ENCODE peak calls at places on chromosomes 7 and 10, in eight cellular contexts. One of them, this sample, is unnamed.

GRCh38 chr7:27897001-27897400 is 157.0 kb downstream of the TAX1BP1 start:
- DNase-seq in activated gamma-delta T cell treated with Interleukin-2 at 50 U/mL for 16 hours: no peak
- DNase-seq in HAP-1: no peak
- DNase-seq in IMR-90: peak
- DNase-seq in endothelial cell: no peak
- DNase-seq in nucleus accumbens: no peak
- DNase-seq in GM23248: no peak
- DNase-seq in neural crest cell: no peak
- DNase-seq in this sample: no peak

GRCh38 chr7:27141591-27142561 is 1.6 kb downstream of the HOXA5 start:
- DNase-seq in IMR-90: no peak
- DNase-seq in GM23248: no peak
- DNase-seq in endothelial cell: peak
- DNase-seq in HAP-1: no peak
- DNase-seq in activated gamma-delta T cell treated with Interleukin-2 at 50 U/mL for 16 hours: no peak
- DNase-seq in nucleus accumbens: no peak
- DNase-seq in neural crest cell: no peak
- DNase-seq in this sample: no peak

GRCh38 chr7:108486291-108486966 is 30.2 kb upstream of the NRCAM start:
- DNase-seq in activated gamma-delta T cell treated with Interleukin-2 at 50 U/mL for 16 hours: no peak
- DNase-seq in IMR-90: peak
- DNase-seq in endothelial cell: no peak
- DNase-seq in GM23248: peak
- DNase-seq in nucleus accumbens: no peak
- DNase-seq in neural crest cell: no peak
- DNase-seq in HAP-1: no peak
- DNase-seq in this sample: no peak

GRCh38 chr10:78687616-78688015 is 381.1 kb upstream of the ZMIZ1 start:
- DNase-seq in nucleus accumbens: no peak
- DNase-seq in endothelial cell: no peak
- DNase-seq in neural crest cell: no peak
- DNase-seq in GM23248: peak
- DNase-seq in activated gamma-delta T cell treated with Interleukin-2 at 50 U/mL for 16 hours: no peak
- DNase-seq in IMR-90: peak
- DNase-seq in HAP-1: no peak
- DNase-seq in this sample: no peak

GRCh38 chr10:29163746-29164145 is 125.1 kb upstream of the LYZL1 start:
- DNase-seq in nucleus accumbens: no peak
- DNase-seq in activated gamma-delta T cell treated with Interleukin-2 at 50 U/mL for 16 hours: no peak
- DNase-seq in endothelial cell: no peak
- DNase-seq in IMR-90: peak
- DNase-seq in HAP-1: no peak
- DNase-seq in neural crest cell: no peak
- DNase-seq in GM23248: peak
- DNase-seq in this sample: no peak

GRCh38 chr10:12081879-12082560 is 13.3 kb downstream of the DHTKD1 start:
- DNase-seq in IMR-90: peak
- DNase-seq in neural crest cell: no peak
- DNase-seq in endothelial cell: no peak
- DNase-seq in HAP-1: no peak
- DNase-seq in activated gamma-delta T cell treated with Interleukin-2 at 50 U/mL for 16 hours: no peak
- DNase-seq in nucleus accumbens: no peak
- DNase-seq in GM23248: peak
- DNase-seq in this sample: no peak

GRCh38 chr7:29396563-29396962 is 167.1 kb upstream of the PRR15 start:
- DNase-seq in nucleus accumbens: no peak
- DNase-seq in neural crest cell: no peak
- DNase-seq in endothelial cell: no peak
- DNase-seq in HAP-1: no peak
- DNase-seq in activated gamma-delta T cell treated with Interleukin-2 at 50 U/mL for 16 hours: no peak
- DNase-seq in GM23248: no peak
- DNase-seq in IMR-90: no peak
- DNase-seq in this sample: no peak

GRCh38 chr7:45233249-45233775 is 75.7 kb downstream of the RAMP3 start:
- DNase-seq in activated gamma-delta T cell treated with Interleukin-2 at 50 U/mL for 16 hours: no peak
- DNase-seq in IMR-90: no peak
- DNase-seq in GM23248: no peak
- DNase-seq in HAP-1: no peak
- DNase-seq in neural crest cell: no peak
- DNase-seq in endothelial cell: no peak
- DNase-seq in nucleus accumbens: no peak
- DNase-seq in this sample: no peak

GRCh38 chr7:149252378-149252777 is 9.6 kb upstream of the ZNF783 start:
- DNase-seq in endothelial cell: no peak
- DNase-seq in nucleus accumbens: no peak
- DNase-seq in IMR-90: no peak
- DNase-seq in neural crest cell: no peak
- DNase-seq in GM23248: no peak
- DNase-seq in activated gamma-delta T cell treated with Interleukin-2 at 50 U/mL for 16 hours: no peak
- DNase-seq in HAP-1: no peak
- DNase-seq in this sample: no peak

GRCh38 chr10:84845628-84846261 is 517.4 kb downstream of the CCSER2 start:
- DNase-seq in GM23248: no peak
- DNase-seq in IMR-90: no peak
- DNase-seq in nucleus accumbens: no peak
- DNase-seq in activated gamma-delta T cell treated with Interleukin-2 at 50 U/mL for 16 hours: no peak
- DNase-seq in endothelial cell: peak
- DNase-seq in neural crest cell: no peak
- DNase-seq in HAP-1: peak
- DNase-seq in this sample: no peak

GRCh38 chr10:76647276-76647675 is 990.3 kb downstream of the KCNMA1 start:
- DNase-seq in endothelial cell: no peak
- DNase-seq in activated gamma-delta T cell treated with Interleukin-2 at 50 U/mL for 16 hours: no peak
- DNase-seq in neural crest cell: no peak
- DNase-seq in HAP-1: no peak
- DNase-seq in IMR-90: no peak
- DNase-seq in GM23248: peak
- DNase-seq in nucleus accumbens: no peak
- DNase-seq in this sample: no peak

GRCh38 chr10:124732931-124733536 is 11.1 kb downstream of the FAM53B start:
- DNase-seq in GM23248: no peak
- DNase-seq in endothelial cell: no peak
- DNase-seq in HAP-1: no peak
- DNase-seq in activated gamma-delta T cell treated with Interleukin-2 at 50 U/mL for 16 hours: no peak
- DNase-seq in IMR-90: peak
- DNase-seq in neural crest cell: no peak
- DNase-seq in nucleus accumbens: peak
- DNase-seq in this sample: peak

GRCh38 chr10:131010965-131011575 is 300.5 kb downstream of the TCERG1L start:
- DNase-seq in endothelial cell: no peak
- DNase-seq in IMR-90: no peak
- DNase-seq in HAP-1: no peak
- DNase-seq in nucleus accumbens: no peak
- DNase-seq in activated gamma-delta T cell treated with Interleukin-2 at 50 U/mL for 16 hours: no peak
- DNase-seq in neural crest cell: no peak
- DNase-seq in GM23248: no peak
- DNase-seq in this sample: peak

GRCh38 chr7:70459546-70459945 is 672.4 kb upstream of the GALNT17 start:
- DNase-seq in neural crest cell: no peak
- DNase-seq in IMR-90: no peak
- DNase-seq in GM23248: no peak
- DNase-seq in HAP-1: no peak
- DNase-seq in nucleus accumbens: no peak
- DNase-seq in endothelial cell: no peak
- DNase-seq in activated gamma-delta T cell treated with Interleukin-2 at 50 U/mL for 16 hours: no peak
- DNase-seq in this sample: no peak

GRCh38 chr7:96349572-96349971 is 27.7 kb upstream of the SLC25A13 start:
- DNase-seq in HAP-1: no peak
- DNase-seq in IMR-90: no peak
- DNase-seq in nucleus accumbens: no peak
- DNase-seq in GM23248: no peak
- DNase-seq in activated gamma-delta T cell treated with Interleukin-2 at 50 U/mL for 16 hours: no peak
- DNase-seq in endothelial cell: no peak
- DNase-seq in neural crest cell: no peak
- DNase-seq in this sample: no peak

GRCh38 chr7:122919643-122920181 is 33.5 kb upstream of the CADPS2 start:
- DNase-seq in IMR-90: no peak
- DNase-seq in neural crest cell: no peak
- DNase-seq in GM23248: no peak
- DNase-seq in activated gamma-delta T cell treated with Interleukin-2 at 50 U/mL for 16 hours: no peak
- DNase-seq in nucleus accumbens: no peak
- DNase-seq in HAP-1: no peak
- DNase-seq in endothelial cell: no peak
- DNase-seq in this sample: no peak

GRCh38 chr7:123819001-123819400 is 26.0 kb upstream of the HYAL4 start:
- DNase-seq in HAP-1: peak
- DNase-seq in IMR-90: no peak
- DNase-seq in endothelial cell: no peak
- DNase-seq in GM23248: no peak
- DNase-seq in neural crest cell: no peak
- DNase-seq in nucleus accumbens: no peak
- DNase-seq in activated gamma-delta T cell treated with Interleukin-2 at 50 U/mL for 16 hours: no peak
- DNase-seq in this sample: no peak

GRCh38 chr7:90669002-90669401 is 72.9 kb downstream of the CDK14 start:
- DNase-seq in neural crest cell: no peak
- DNase-seq in HAP-1: no peak
- DNase-seq in IMR-90: no peak
- DNase-seq in nucleus accumbens: no peak
- DNase-seq in endothelial cell: no peak
- DNase-seq in GM23248: no peak
- DNase-seq in activated gamma-delta T cell treated with Interleukin-2 at 50 U/mL for 16 hours: no peak
- DNase-seq in this sample: no peak

GRCh38 chr10:107004362-107004761 is 160.1 kb downstream of the SORCS1 start:
- DNase-seq in nucleus accumbens: no peak
- DNase-seq in activated gamma-delta T cell treated with Interleukin-2 at 50 U/mL for 16 hours: no peak
- DNase-seq in IMR-90: no peak
- DNase-seq in HAP-1: no peak
- DNase-seq in neural crest cell: no peak
- DNase-seq in endothelial cell: no peak
- DNase-seq in GM23248: no peak
- DNase-seq in this sample: no peak

GRCh38 chr7:112202819-112203218 is 3.4 kb downstream of the DOCK4 start:
- DNase-seq in activated gamma-delta T cell treated with Interleukin-2 at 50 U/mL for 16 hours: peak
- DNase-seq in endothelial cell: no peak
- DNase-seq in GM23248: no peak
- DNase-seq in nucleus accumbens: peak
- DNase-seq in neural crest cell: no peak
- DNase-seq in IMR-90: no peak
- DNase-seq in HAP-1: no peak
- DNase-seq in this sample: no peak

GRCh38 chr7:83732305-83732704 is 83.4 kb upstream of the SEMA3E start:
- DNase-seq in neural crest cell: no peak
- DNase-seq in activated gamma-delta T cell treated with Interleukin-2 at 50 U/mL for 16 hours: no peak
- DNase-seq in nucleus accumbens: no peak
- DNase-seq in endothelial cell: no peak
- DNase-seq in HAP-1: no peak
- DNase-seq in IMR-90: no peak
- DNase-seq in GM23248: no peak
- DNase-seq in this sample: no peak

GRCh38 chr10:125192620-125193019 is 32.3 kb upstream of the CTBP2 start:
- DNase-seq in GM23248: no peak
- DNase-seq in HAP-1: no peak
- DNase-seq in activated gamma-delta T cell treated with Interleukin-2 at 50 U/mL for 16 hours: no peak
- DNase-seq in endothelial cell: no peak
- DNase-seq in nucleus accumbens: no peak
- DNase-seq in IMR-90: no peak
- DNase-seq in neural crest cell: no peak
- DNase-seq in this sample: no peak

GRCh38 chr7:5421626-5422323 is 1.9 kb downstream of the TNRC18 start:
- DNase-seq in GM23248: peak
- DNase-seq in IMR-90: peak
- DNase-seq in endothelial cell: peak
- DNase-seq in activated gamma-delta T cell treated with Interleukin-2 at 50 U/mL for 16 hours: no peak
- DNase-seq in nucleus accumbens: peak
- DNase-seq in neural crest cell: peak
- DNase-seq in HAP-1: peak
- DNase-seq in this sample: peak

GRCh38 chr7:42931447-42931833 is 534 bp downstream of the PSMA2 start:
- DNase-seq in GM23248: peak
- DNase-seq in activated gamma-delta T cell treated with Interleukin-2 at 50 U/mL for 16 hours: no peak
- DNase-seq in IMR-90: peak
- DNase-seq in HAP-1: no peak
- DNase-seq in neural crest cell: no peak
- DNase-seq in endothelial cell: no peak
- DNase-seq in nucleus accumbens: no peak
- DNase-seq in this sample: no peak

GRCh38 chr7:2974093-2974819 is 69.4 kb downstream of the CARD11 start:
- DNase-seq in HAP-1: no peak
- DNase-seq in endothelial cell: no peak
- DNase-seq in activated gamma-delta T cell treated with Interleukin-2 at 50 U/mL for 16 hours: no peak
- DNase-seq in neural crest cell: no peak
- DNase-seq in nucleus accumbens: no peak
- DNase-seq in GM23248: no peak
- DNase-seq in IMR-90: no peak
- DNase-seq in this sample: peak

GRCh38 chr7:25659841-25660240 is 431.6 kb upstream of the NPVF start:
- DNase-seq in GM23248: no peak
- DNase-seq in HAP-1: no peak
- DNase-seq in endothelial cell: no peak
- DNase-seq in neural crest cell: no peak
- DNase-seq in activated gamma-delta T cell treated with Interleukin-2 at 50 U/mL for 16 hours: no peak
- DNase-seq in IMR-90: no peak
- DNase-seq in nucleus accumbens: no peak
- DNase-seq in this sample: no peak

GRCh38 chr10:86440874-86441838 is 74.6 kb upstream of the GRID1 start:
- DNase-seq in neural crest cell: no peak
- DNase-seq in activated gamma-delta T cell treated with Interleukin-2 at 50 U/mL for 16 hours: no peak
- DNase-seq in IMR-90: peak
- DNase-seq in HAP-1: no peak
- DNase-seq in GM23248: peak
- DNase-seq in endothelial cell: no peak
- DNase-seq in nucleus accumbens: no peak
- DNase-seq in this sample: no peak

GRCh38 chr7:104936546-104936945 is 77.5 kb upstream of the KMT2E start:
- DNase-seq in neural crest cell: no peak
- DNase-seq in endothelial cell: no peak
- DNase-seq in GM23248: no peak
- DNase-seq in activated gamma-delta T cell treated with Interleukin-2 at 50 U/mL for 16 hours: no peak
- DNase-seq in IMR-90: no peak
- DNase-seq in nucleus accumbens: no peak
- DNase-seq in HAP-1: no peak
- DNase-seq in this sample: no peak

GRCh38 chr7:102291056-102291915 is 4.6 kb downstream of the SH2B2 start:
- DNase-seq in HAP-1: no peak
- DNase-seq in IMR-90: no peak
- DNase-seq in endothelial cell: no peak
- DNase-seq in GM23248: peak
- DNase-seq in nucleus accumbens: peak
- DNase-seq in activated gamma-delta T cell treated with Interleukin-2 at 50 U/mL for 16 hours: no peak
- DNase-seq in neural crest cell: no peak
- DNase-seq in this sample: no peak

GRCh38 chr10:70967591-70968588 is 79.5 kb upstream of the PCBD1 start:
- DNase-seq in GM23248: peak
- DNase-seq in nucleus accumbens: no peak
- DNase-seq in neural crest cell: no peak
- DNase-seq in endothelial cell: no peak
- DNase-seq in IMR-90: peak
- DNase-seq in HAP-1: no peak
- DNase-seq in activated gamma-delta T cell treated with Interleukin-2 at 50 U/mL for 16 hours: no peak
- DNase-seq in this sample: no peak

GRCh38 chr10:90969947-90970673 is 49.2 kb upstream of the ANKRD1 start:
- DNase-seq in HAP-1: no peak
- DNase-seq in neural crest cell: no peak
- DNase-seq in nucleus accumbens: no peak
- DNase-seq in activated gamma-delta T cell treated with Interleukin-2 at 50 U/mL for 16 hours: no peak
- DNase-seq in endothelial cell: no peak
- DNase-seq in IMR-90: peak
- DNase-seq in GM23248: peak
- DNase-seq in this sample: no peak

GRCh38 chr10:133079836-133080682 is 7.7 kb upstream of the ADGRA1 start:
- DNase-seq in endothelial cell: peak
- DNase-seq in activated gamma-delta T cell treated with Interleukin-2 at 50 U/mL for 16 hours: no peak
- DNase-seq in HAP-1: no peak
- DNase-seq in nucleus accumbens: no peak
- DNase-seq in IMR-90: no peak
- DNase-seq in neural crest cell: no peak
- DNase-seq in GM23248: peak
- DNase-seq in this sample: no peak

GRCh38 chr7:158074896-158075632 is 512.6 kb downstream of the PTPRN2 start:
- DNase-seq in neural crest cell: no peak
- DNase-seq in endothelial cell: no peak
- DNase-seq in nucleus accumbens: no peak
- DNase-seq in activated gamma-delta T cell treated with Interleukin-2 at 50 U/mL for 16 hours: no peak
- DNase-seq in GM23248: no peak
- DNase-seq in IMR-90: no peak
- DNase-seq in HAP-1: no peak
- DNase-seq in this sample: peak